ENCODE peak calls at places on chromosomes 13 and 19, in four cellular contexts. Z, U, G and W are unnamed samples.

GRCh38 chr19:14091086-14091884 is 734 bp upstream of the SAMD1 start:
- DNase-seq in Z (peak; percentile 81), U (peak; percentile 87), G (no peak), W (peak; percentile 93)

GRCh38 chr13:48579167-48579918 is 46.5 kb upstream of the RCBTB2 start:
- DNase-seq in Z (no peak), U (no peak), G (no peak), W (no peak)

GRCh38 chr19:32862741-32863140 is 6.8 kb downstream of the SLC7A9 start:
- DNase-seq in Z (peak; percentile 39), U (no peak), G (no peak), W (no peak)

GRCh38 chr13:91647361-91647970 is 249.0 kb downstream of the GPC5 start:
- DNase-seq in Z (no peak), U (no peak), G (no peak), W (no peak)

GRCh38 chr19:4474504-4475136 is 2.5 kb downstream of the HDGFL2 start:
- DNase-seq in Z (no peak), U (peak; percentile 41), G (no peak), W (no peak)

GRCh38 chr19:3556978-3557460 is 367 bp downstream of the MFSD12 start:
- DNase-seq in Z (peak; percentile 79), U (peak; percentile 70), G (no peak), W (no peak)

GRCh38 chr19:2973229-2973628 is 4.1 kb upstream of the TLE6 start:
- DNase-seq in Z (no peak), U (no peak), G (no peak), W (no peak)

GRCh38 chr13:43102304-43102703 is 78.9 kb downstream of the DNAJC15 start:
- DNase-seq in Z (no peak), U (no peak), G (no peak), W (no peak)

GRCh38 chr19:30066781-30067759 is 125.0 kb downstream of the URI1 start:
- DNase-seq in Z (peak; percentile 36), U (no peak), G (no peak), W (no peak)

GRCh38 chr19:45352914-45353796 is 12.6 kb downstream of the KLC3 start:
- DNase-seq in Z (no peak), U (no peak), G (no peak), W (no peak)

GRCh38 chr19:29188289-29188688 is 24.7 kb downstream of the UQCRFS1 start:
- DNase-seq in Z (no peak), U (no peak), G (no peak), W (no peak)

GRCh38 chr19:48190288-48191284 is 20.1 kb downstream of the ZSWIM9 start:
- DNase-seq in Z (no peak), U (no peak), G (no peak), W (no peak)

GRCh38 chr19:29966594-29967249 is 24.7 kb downstream of the URI1 start:
- DNase-seq in Z (no peak), U (no peak), G (no peak), W (no peak)

GRCh38 chr19:14395710-14396338 is 14.6 kb downstream of the ADGRE5 start:
- DNase-seq in Z (no peak), U (no peak), G (no peak), W (no peak)

GRCh38 chr13:113474179-113474578 is 16.3 kb downstream of the DCUN1D2 start:
- DNase-seq in Z (no peak), U (no peak), G (no peak), W (no peak)

GRCh38 chr19:15123900-15124299 is 16.7 kb downstream of the SYDE1 start:
- DNase-seq in Z (no peak), U (peak; percentile 82), G (peak; percentile 76), W (no peak)

GRCh38 chr19:44582581-44583265 is 30.6 kb upstream of the IGSF23 start:
- DNase-seq in Z (peak; percentile 71), U (peak; percentile 62), G (no peak), W (no peak)

GRCh38 chr19:5031231-5032100 is 62.6 kb downstream of the KDM4B start:
- DNase-seq in Z (peak; percentile 88), U (peak; percentile 83), G (peak; percentile 89), W (peak; percentile 81)

GRCh38 chr13:110593430-110594130 is 21.8 kb upstream of the NAXD start:
- DNase-seq in Z (no peak), U (no peak), G (no peak), W (no peak)

GRCh38 chr13:84961023-84961422 is 838.2 kb downstream of the SLITRK6 start:
- DNase-seq in Z (peak; percentile 41), U (peak; percentile 6), G (no peak), W (no peak)

GRCh38 chr13:24274452-24274971 is 34.9 kb upstream of the C1QTNF9 start:
- DNase-seq in Z (peak; percentile 71), U (no peak), G (no peak), W (no peak)

GRCh38 chr13:33285420-33286124 is at the start of gene STARD13:
- DNase-seq in Z (peak; percentile 92), U (peak; percentile 86), G (peak; percentile 97), W (peak; percentile 93)

GRCh38 chr13:24148414-24149305 is 11.9 kb upstream of the SPATA13 start:
- DNase-seq in Z (no peak), U (no peak), G (peak; percentile 64), W (no peak)

GRCh38 chr13:29507356-29507755 is 88.1 kb downstream of the SLC7A1 start:
- DNase-seq in Z (peak; percentile 46), U (no peak), G (no peak), W (no peak)

GRCh38 chr13:109816112-109816978 is 30.0 kb upstream of the IRS2 start:
- DNase-seq in Z (no peak), U (peak; percentile 47), G (no peak), W (no peak)

GRCh38 chr13:33863390-33863789 is 45.4 kb downstream of the RFC3 start:
- DNase-seq in Z (no peak), U (no peak), G (no peak), W (no peak)

GRCh38 chr13:106156468-106156867 is 379.0 kb downstream of the EFNB2 start:
- DNase-seq in Z (no peak), U (no peak), G (no peak), W (no peak)

GRCh38 chr13:45607931-45608330 is 7.6 kb downstream of the ERICH6B start:
- DNase-seq in Z (no peak), U (no peak), G (no peak), W (no peak)

GRCh38 chr13:103297083-103297482 is 230.9 kb upstream of the SLC10A2 start:
- DNase-seq in Z (no peak), U (no peak), G (no peak), W (no peak)

GRCh38 chr13:85373322-85373721 is 425.9 kb downstream of the SLITRK6 start:
- DNase-seq in Z (no peak), U (no peak), G (no peak), W (no peak)

GRCh38 chr13:44267966-44268365 is 105.7 kb upstream of the SERP2 start:
- DNase-seq in Z (no peak), U (no peak), G (no peak), W (no peak)

GRCh38 chr13:40186636-40187323 is 479.7 kb downstream of the FOXO1 start:
- DNase-seq in Z (no peak), U (no peak), G (no peak), W (no peak)

GRCh38 chr13:39232401-39232980 is 194.2 kb downstream of the NHLRC3 start:
- DNase-seq in Z (no peak), U (no peak), G (no peak), W (no peak)

GRCh38 chr19:19120308-19121156 is 17.7 kb downstream of the TMEM161A start:
- DNase-seq in Z (no peak), U (no peak), G (no peak), W (peak; percentile 76)

GRCh38 chr13:31518666-31519065 is 220.7 kb upstream of the RXFP2 start:
- DNase-seq in Z (no peak), U (no peak), G (no peak), W (no peak)

GRCh38 chr13:100627142-100627541 is 38.6 kb upstream of the GGACT start:
- DNase-seq in Z (no peak), U (no peak), G (no peak), W (no peak)
- H3K4me1 ChIP-seq in Z (no peaks in the 10 kb centered on the region), U (no peaks in the 10 kb centered on the region), G (no peaks in the 10 kb centered on the region), W (no peaks in the 10 kb centered on the region)

GRCh38 chr13:107867701-107868661 is 347.4 kb downstream of the LIG4 start:
- DNase-seq in Z (peak; percentile 74), U (peak; percentile 29), G (no peak), W (no peak)

GRCh38 chr13:107874456-107874855 is 340.9 kb downstream of the LIG4 start:
- DNase-seq in Z (no peak), U (no peak), G (no peak), W (no peak)

GRCh38 chr13:107873908-107874307 is 341.4 kb downstream of the LIG4 start:
- DNase-seq in Z (no peak), U (no peak), G (no peak), W (no peak)

GRCh38 chr13:107866666-107867623 is 348.4 kb downstream of the LIG4 start:
- DNase-seq in Z (peak; percentile 66), U (no peak), G (no peak), W (no peak)

GRCh38 chr13:107870400-107870799 is 344.9 kb downstream of the LIG4 start:
- DNase-seq in Z (no peak), U (no peak), G (no peak), W (no peak)
- H3K27ac ChIP-seq in Z (no peak overlapping the region), U (no peak overlapping the region), G (no peak overlapping the region), W (no peak overlapping the region)

GRCh38 chr19:10672529-10673150 is 18.5 kb downstream of the ILF3 start:
- DNase-seq in Z (no peak), U (no peak), G (no peak), W (no peak)
- H3K4me1 ChIP-seq in Z (peaks cover 21% of the 10 kb centered on the region), U (no peaks in the 10 kb centered on the region), G (peaks cover 5% of the 10 kb centered on the region), W (peaks cover 42% of the 10 kb centered on the region)

DNA sequence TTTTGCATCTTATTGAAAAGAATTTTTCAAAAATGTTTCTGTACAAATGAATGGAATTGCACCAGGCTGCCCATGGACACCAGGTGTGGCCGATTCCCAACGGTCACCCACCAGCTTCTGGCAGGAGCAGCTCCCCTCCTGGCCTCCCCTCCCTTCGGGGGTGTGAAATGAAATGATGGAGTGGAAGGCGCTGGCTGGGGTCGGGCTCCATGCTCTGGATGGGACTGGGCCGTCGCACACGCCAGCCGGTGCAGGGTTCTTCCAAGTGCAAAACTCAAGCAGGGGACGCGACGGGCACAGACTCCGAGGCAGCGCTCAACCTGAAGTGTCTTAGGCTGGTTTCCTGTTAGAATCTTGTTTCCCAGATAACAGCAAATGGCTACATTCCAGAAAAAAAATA is 21.9 kb downstream of the C19orf44 start:
- DNase-seq in Z (no peak), U (no peak), G (no peak), W (no peak)
- H3K27ac ChIP-seq in Z (no peak overlapping the region), U (no peak overlapping the region), G (no peak overlapping the region), W (no peak overlapping the region)